ENCODE peak calls at places on chromosome 14, in five cellular contexts. One of them, this sample, is unnamed.

GRCh38 chr14:104781271-104782077 is 14.1 kb downstream of the AKT1 start:
- DNase-seq in HepG2: no peak
- DNase-seq in HCT116: no peak
- DNase-seq in GM12878: no peak
- DNase-seq in K562: no peak
- DNase-seq in this sample: no peak

GRCh38 chr14:62445570-62445969 is 599.7 kb downstream of the KCNH5 start:
- DNase-seq in HepG2: no peak
- DNase-seq in HCT116: no peak
- DNase-seq in K562: no peak
- DNase-seq in GM12878: no peak
- DNase-seq in this sample: peak

GRCh38 chr14:22594156-22594716 is 3.9 kb upstream of the ABHD4 start:
- DNase-seq in HCT116: no peak
- DNase-seq in HepG2: no peak
- DNase-seq in GM12878: no peak
- DNase-seq in K562: no peak
- DNase-seq in this sample: no peak

GRCh38 chr14:96399405-96399804 is 7.5 kb downstream of the AK7 start:
- DNase-seq in GM12878: no peak
- DNase-seq in K562: no peak
- DNase-seq in HCT116: no peak
- DNase-seq in HepG2: no peak
- DNase-seq in this sample: no peak

GRCh38 chr14:91254456-91254855 is 10.0 kb upstream of the GPR68 start:
- DNase-seq in K562: no peak
- DNase-seq in HepG2: no peak
- DNase-seq in HCT116: no peak
- DNase-seq in GM12878: no peak
- DNase-seq in this sample: no peak

GRCh38 chr14:29016050-29016900 is 249.7 kb downstream of the FOXG1 start:
- DNase-seq in GM12878: no peak
- DNase-seq in HepG2: peak
- DNase-seq in K562: peak
- DNase-seq in HCT116: no peak
- DNase-seq in this sample: peak

GRCh38 chr14:99736600-99737371 is 52.7 kb downstream of the CYP46A1 start:
- DNase-seq in GM12878: no peak
- DNase-seq in HepG2: no peak
- DNase-seq in HCT116: no peak
- DNase-seq in K562: no peak
- DNase-seq in this sample: no peak

GRCh38 chr14:104292084-104292970 is 153.9 kb downstream of the KIF26A start:
- DNase-seq in HepG2: no peak
- DNase-seq in GM12878: no peak
- DNase-seq in K562: no peak
- DNase-seq in HCT116: no peak
- DNase-seq in this sample: no peak

GRCh38 chr14:61712137-61712536 is 16.8 kb downstream of the HIF1A start:
- DNase-seq in K562: no peak
- DNase-seq in HCT116: no peak
- DNase-seq in GM12878: no peak
- DNase-seq in HepG2: no peak
- DNase-seq in this sample: no peak

GRCh38 chr14:100408350-100409015 is 85.3 kb downstream of the SLC25A47 start:
- DNase-seq in HCT116: peak
- DNase-seq in K562: peak
- DNase-seq in GM12878: no peak
- DNase-seq in HepG2: no peak
- DNase-seq in this sample: no peak

GRCh38 chr14:31449971-31450610 is 7.2 kb downstream of the DTD2 start:
- DNase-seq in GM12878: no peak
- DNase-seq in HepG2: peak
- DNase-seq in K562: peak
- DNase-seq in HCT116: peak
- DNase-seq in this sample: no peak

GRCh38 chr14:41549821-41550597 is 56.7 kb upstream of the LRFN5 start:
- DNase-seq in HepG2: no peak
- DNase-seq in GM12878: no peak
- DNase-seq in HCT116: no peak
- DNase-seq in K562: no peak
- DNase-seq in this sample: no peak

GRCh38 chr14:91300283-91300841 is 55.9 kb upstream of the GPR68 start:
- DNase-seq in GM12878: no peak
- DNase-seq in K562: no peak
- DNase-seq in HCT116: no peak
- DNase-seq in HepG2: no peak
- DNase-seq in this sample: no peak

GRCh38 chr14:104428860-104429259 is 150.7 kb upstream of the C14orf180 start:
- DNase-seq in HCT116: no peak
- DNase-seq in HepG2: no peak
- DNase-seq in GM12878: no peak
- DNase-seq in K562: no peak
- DNase-seq in this sample: no peak

GRCh38 chr14:33782923-33783322 is 168.0 kb downstream of the EGLN3 start:
- DNase-seq in K562: no peak
- DNase-seq in GM12878: no peak
- DNase-seq in HepG2: no peak
- DNase-seq in HCT116: no peak
- DNase-seq in this sample: no peak

GRCh38 chr14:88179725-88180124 is 143.3 kb downstream of the KCNK10 start:
- DNase-seq in HepG2: no peak
- DNase-seq in HCT116: no peak
- DNase-seq in GM12878: no peak
- DNase-seq in K562: no peak
- DNase-seq in this sample: no peak

GRCh38 chr14:26930576-26930975 is 332.7 kb upstream of the NOVA1 start:
- DNase-seq in HepG2: no peak
- DNase-seq in GM12878: no peak
- DNase-seq in HCT116: no peak
- DNase-seq in K562: no peak
- DNase-seq in this sample: no peak

GRCh38 chr14:50800032-50800431 is 30.9 kb downstream of the NIN start:
- DNase-seq in K562: no peak
- DNase-seq in GM12878: no peak
- DNase-seq in HepG2: no peak
- DNase-seq in HCT116: no peak
- DNase-seq in this sample: no peak

GRCh38 chr14:42322486-42323284 is 716.0 kb downstream of the LRFN5 start:
- DNase-seq in K562: no peak
- DNase-seq in HepG2: no peak
- DNase-seq in GM12878: peak
- DNase-seq in HCT116: no peak
- DNase-seq in this sample: no peak

GRCh38 chr14:61489932-61490331 is 168.6 kb downstream of the PRKCH start:
- DNase-seq in GM12878: no peak
- DNase-seq in K562: no peak
- DNase-seq in HCT116: no peak
- DNase-seq in HepG2: no peak
- DNase-seq in this sample: no peak

GRCh38 chr14:58639842-58640484 is 2.2 kb downstream of the DACT1 start:
- DNase-seq in HepG2: peak
- DNase-seq in GM12878: peak
- DNase-seq in K562: no peak
- DNase-seq in HCT116: peak
- DNase-seq in this sample: no peak

GRCh38 chr14:85534435-85534834 is 4.5 kb downstream of the FLRT2 start:
- DNase-seq in K562: no peak
- DNase-seq in GM12878: no peak
- DNase-seq in HepG2: no peak
- DNase-seq in HCT116: no peak
- DNase-seq in this sample: no peak

GRCh38 chr14:74478996-74479635 is 14.0 kb downstream of the NPC2 start:
- DNase-seq in K562: no peak
- DNase-seq in GM12878: no peak
- DNase-seq in HCT116: no peak
- DNase-seq in HepG2: peak
- DNase-seq in this sample: peak

GRCh38 chr14:50901361-50901760 is 29.5 kb downstream of the ABHD12B start:
- DNase-seq in K562: no peak
- DNase-seq in HCT116: no peak
- DNase-seq in GM12878: no peak
- DNase-seq in HepG2: no peak
- DNase-seq in this sample: no peak

GRCh38 chr14:92898732-92899131 is 24.2 kb upstream of the CHGA start:
- DNase-seq in HCT116: no peak
- DNase-seq in K562: no peak
- DNase-seq in HepG2: no peak
- DNase-seq in GM12878: no peak
- DNase-seq in this sample: no peak

GRCh38 chr14:50736932-50737419 is 68.9 kb upstream of the SAV1 start:
- DNase-seq in GM12878: peak
- DNase-seq in HepG2: no peak
- DNase-seq in HCT116: no peak
- DNase-seq in K562: no peak
- DNase-seq in this sample: no peak

GRCh38 chr14:49512147-49512551 is 74.0 kb downstream of the RPS29 start:
- DNase-seq in HCT116: peak
- DNase-seq in K562: no peak
- DNase-seq in GM12878: no peak
- DNase-seq in HepG2: no peak
- DNase-seq in this sample: no peak

GRCh38 chr14:38405851-38406630 is 150.1 kb upstream of the CLEC14A start:
- DNase-seq in HCT116: no peak
- DNase-seq in K562: no peak
- DNase-seq in GM12878: no peak
- DNase-seq in HepG2: no peak
- DNase-seq in this sample: no peak
- TF ChIP-seq YY1 in HCT116: no peak
- TF ChIP-seq YY1 in K562: no peak
- TF ChIP-seq YY1 in GM12878: no peak
- TF ChIP-seq YY1 in HepG2: no peak
- TF ChIP-seq YY1 in this sample: no peak

GRCh38 chr14:71166434-71166833 is 259.2 kb downstream of the PCNX1 start:
- DNase-seq in HepG2: peak
- DNase-seq in HCT116: peak
- DNase-seq in K562: no peak
- DNase-seq in GM12878: no peak
- DNase-seq in this sample: peak

GRCh38 chr14:71169028-71169427 is 261.8 kb downstream of the PCNX1 start:
- DNase-seq in HepG2: no peak
- DNase-seq in HCT116: no peak
- DNase-seq in GM12878: no peak
- DNase-seq in K562: peak
- DNase-seq in this sample: no peak

GRCh38 chr14:71169861-71170260 is 262.6 kb downstream of the PCNX1 start:
- DNase-seq in HCT116: no peak
- DNase-seq in K562: no peak
- DNase-seq in GM12878: no peak
- DNase-seq in HepG2: no peak
- DNase-seq in this sample: no peak

GRCh38 chr14:71165650-71166049 is 258.4 kb downstream of the PCNX1 start:
- DNase-seq in HCT116: no peak
- DNase-seq in HepG2: no peak
- DNase-seq in K562: no peak
- DNase-seq in GM12878: no peak
- DNase-seq in this sample: no peak

GRCh38 chr14:71168564-71168963 is 261.3 kb downstream of the PCNX1 start:
- DNase-seq in HCT116: no peak
- DNase-seq in K562: no peak
- DNase-seq in HepG2: no peak
- DNase-seq in GM12878: no peak
- DNase-seq in this sample: no peak
- H3K4me3 ChIP-seq in HCT116: no peak
- H3K4me3 ChIP-seq in K562: no peak
- H3K4me3 ChIP-seq in HepG2: no peak
- H3K4me3 ChIP-seq in GM12878: no peak
- H3K4me3 ChIP-seq in this sample: no peak

GRCh38 chr14:69376439-69376838 is 21.7 kb downstream of the ERH start:
- DNase-seq in K562: no peak
- DNase-seq in HepG2: peak
- DNase-seq in HCT116: no peak
- DNase-seq in GM12878: no peak
- DNase-seq in this sample: no peak
- TF ChIP-seq YY1 in K562: no peak
- TF ChIP-seq YY1 in HepG2: no peak
- TF ChIP-seq YY1 in HCT116: no peak
- TF ChIP-seq YY1 in GM12878: no peak
- TF ChIP-seq YY1 in this sample: no peak

DNA sequence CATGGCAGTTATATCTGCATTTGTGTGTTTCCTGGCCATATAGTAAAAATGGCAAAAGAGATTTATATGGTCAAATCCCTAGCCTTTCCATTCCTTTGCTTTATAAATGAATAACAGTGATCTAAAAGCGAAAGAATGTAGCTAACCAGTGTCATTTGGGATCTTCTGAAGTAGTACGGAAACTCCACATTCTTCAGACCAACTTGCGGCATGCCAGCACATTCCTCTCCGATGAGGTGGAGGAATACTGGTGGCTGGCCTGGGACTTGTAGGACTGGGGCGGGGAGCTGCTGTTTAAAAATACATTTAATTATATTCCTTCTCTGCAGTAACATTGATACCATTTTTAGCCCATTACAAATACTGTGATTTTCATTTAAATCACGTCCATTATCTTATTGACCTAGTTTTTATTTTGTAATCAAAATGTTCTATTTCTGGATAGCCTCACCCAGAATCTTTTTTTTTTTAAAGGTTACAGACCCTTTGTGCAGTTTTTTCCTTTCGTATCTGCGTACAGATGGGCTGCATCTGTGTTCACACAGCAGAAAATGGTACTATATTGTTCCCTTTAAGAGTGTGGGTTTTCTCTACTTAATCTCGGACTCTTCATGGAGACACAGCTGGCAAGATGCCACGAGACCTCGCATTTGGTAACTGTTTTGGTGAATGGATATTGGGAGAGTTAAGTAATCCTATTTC is 85.4 kb downstream of the SAMD4A start:
- DNase-seq in K562: no peak
- DNase-seq in GM12878: no peak
- DNase-seq in HepG2: peak
- DNase-seq in HCT116: peak
- DNase-seq in this sample: peak
- H3K4me3 ChIP-seq in K562: no peak
- H3K4me3 ChIP-seq in GM12878: no peak
- H3K4me3 ChIP-seq in HepG2: no peak
- H3K4me3 ChIP-seq in HCT116: peak
- H3K4me3 ChIP-seq in this sample: no peak

GRCh38 chr14:54902521-54903420 is at the start of gene GCH1:
- DNase-seq in K562: peak
- DNase-seq in HCT116: peak
- DNase-seq in HepG2: peak
- DNase-seq in GM12878: no peak
- DNase-seq in this sample: peak
- TF ChIP-seq YY1 in K562: no peak
- TF ChIP-seq YY1 in HCT116: no peak
- TF ChIP-seq YY1 in HepG2: peak
- TF ChIP-seq YY1 in GM12878: peak
- TF ChIP-seq YY1 in this sample: no peak

GRCh38 chr14:64763801-64764511 is 59.7 kb downstream of the PLEKHG3 start:
- DNase-seq in HepG2: no peak
- DNase-seq in GM12878: no peak
- DNase-seq in K562: peak
- DNase-seq in HCT116: no peak
- DNase-seq in this sample: no peak
- H3K4me3 ChIP-seq in HepG2: no peak
- H3K4me3 ChIP-seq in GM12878: no peak
- H3K4me3 ChIP-seq in K562: no peak
- H3K4me3 ChIP-seq in HCT116: no peak
- H3K4me3 ChIP-seq in this sample: no peak